ENCODE peak calls at places on chromosome 2, in ten cellular contexts. T is bronchial epithelial cell, A is glutamatergic neuron, M is ovary, Z is stomach, C is fibroblast of lung, S is mesothelial cell of epicardium, Y is foreskin fibroblast, R is pancreas, N is PC-9. Q is an unnamed sample.

GRCh38 chr2:61470122-61470951 is 550 bp downstream of the USP34 start:
- DNase-seq in T (peak), A (peak), M (peak), Z (peak), C (no peak), S (peak), Y (peak), R (peak), N (peak), Q (peak)

GRCh38 chr2:240996161-240996833 is 2.1 kb upstream of the SNED1 start:
- DNase-seq in T (no peak), A (no peak), M (peak), Z (peak), C (no peak), S (peak), Y (no peak), R (peak), N (no peak), Q (no peak)

GRCh38 chr2:64204006-64204632 is 59.9 kb upstream of the PELI1 start:
- DNase-seq in T (peak), A (no peak), M (no peak), Z (no peak), C (peak), S (peak), Y (no peak), R (no peak), N (peak), Q (no peak)

GRCh38 chr2:11642972-11643371 is 27.0 kb downstream of the NTSR2 start:
- DNase-seq in T (no peak), A (no peak), M (no peak), Z (no peak), C (no peak), S (no peak), Y (no peak), R (no peak), N (no peak), Q (no peak)

GRCh38 chr2:168397629-168398028 is 58.4 kb upstream of the CERS6 start:
- DNase-seq in T (peak), A (no peak), M (no peak), Z (no peak), C (no peak), S (no peak), Y (no peak), R (no peak), N (no peak), Q (no peak)

GRCh38 chr2:70368545-70368944 is 66.7 kb upstream of the FAM136A start:
- DNase-seq in T (no peak), A (no peak), M (no peak), Z (no peak), C (no peak), S (no peak), Y (no peak), R (no peak), N (no peak), Q (no peak)

GRCh38 chr2:168722592-168722991 is 79.8 kb upstream of the NOSTRIN start:
- DNase-seq in T (peak), A (no peak), M (peak), Z (no peak), C (peak), S (no peak), Y (peak), R (no peak), N (no peak), Q (no peak)

GRCh38 chr2:96907405-96908041 is 37.6 kb upstream of the SEMA4C start:
- DNase-seq in T (no peak), A (no peak), M (peak), Z (peak), C (peak), S (peak), Y (peak), R (peak), N (peak), Q (no peak)

DNA sequence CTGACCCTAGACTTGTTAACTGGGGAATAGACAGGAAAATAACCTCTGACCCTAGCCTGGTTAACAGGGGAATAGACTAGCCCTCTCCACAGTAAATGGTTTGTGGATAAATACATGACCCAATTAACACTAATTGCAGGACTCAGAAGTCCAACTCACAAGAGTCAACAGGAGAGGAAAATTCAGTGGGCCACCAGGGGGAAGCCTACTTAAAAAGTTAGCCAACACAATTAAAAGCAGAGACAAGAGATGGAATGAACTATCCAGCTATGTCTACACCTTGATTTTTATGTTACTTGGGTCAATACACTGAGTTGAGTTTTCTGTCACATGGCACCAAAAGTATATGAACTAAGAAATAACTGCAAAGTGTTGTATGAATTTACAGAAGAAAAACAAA is 158.8 kb upstream of the SLC39A10 start:
- DNase-seq in T (peak), A (no peak), M (peak), Z (peak), C (peak), S (no peak), Y (no peak), R (no peak), N (no peak), Q (no peak)
- TF ChIP-seq CTCF in T (peak), A (peak), M (no peak), Z (peak), C (peak), S (no peak), Y (peak), R (peak), N (peak), Q (peak)

GRCh38 chr2:171447675-171448074 is 13.6 kb downstream of the DCAF17 start:
- DNase-seq in T (no peak), A (no peak), M (no peak), Z (no peak), C (no peak), S (no peak), Y (no peak), R (no peak), N (no peak), Q (no peak)
- TF ChIP-seq CTCF in T (peak), A (no peak), M (no peak), Z (no peak), C (no peak), S (no peak), Y (peak), R (no peak), N (peak), Q (no peak)

GRCh38 chr2:230161180-230161579 is 58.6 kb downstream of the SP110 start:
- DNase-seq in T (peak), A (no peak), M (no peak), Z (no peak), C (no peak), S (no peak), Y (peak), R (no peak), N (no peak), Q (no peak)

GRCh38 chr2:230162981-230163380 is 56.8 kb downstream of the SP110 start:
- DNase-seq in T (no peak), A (no peak), M (no peak), Z (no peak), C (no peak), S (no peak), Y (no peak), R (no peak), N (no peak), Q (no peak)

GRCh38 chr2:230157300-230157699 is 62.5 kb downstream of the SP110 start:
- DNase-seq in T (no peak), A (no peak), M (no peak), Z (no peak), C (no peak), S (no peak), Y (no peak), R (no peak), N (no peak), Q (no peak)

GRCh38 chr2:230158468-230158867 is 61.3 kb downstream of the SP110 start:
- DNase-seq in T (peak), A (no peak), M (no peak), Z (no peak), C (no peak), S (no peak), Y (no peak), R (no peak), N (no peak), Q (no peak)

GRCh38 chr2:230160112-230160660 is 59.6 kb downstream of the SP110 start:
- DNase-seq in T (peak), A (peak), M (peak), Z (peak), C (peak), S (peak), Y (peak), R (no peak), N (peak), Q (peak)
- TF ChIP-seq CTCF in T (peak), A (peak), M (peak), Z (peak), C (peak), S (peak), Y (peak), R (peak), N (peak), Q (peak)

GRCh38 chr2:178208817-178209216 is 14.5 kb downstream of the OSBPL6 start:
- DNase-seq in T (no peak), A (no peak), M (no peak), Z (no peak), C (peak), S (no peak), Y (no peak), R (no peak), N (no peak), Q (no peak)
- TF ChIP-seq CTCF in T (peak), A (no peak), M (no peak), Z (peak), C (peak), S (no peak), Y (peak), R (no peak), N (peak), Q (peak)

DNA sequence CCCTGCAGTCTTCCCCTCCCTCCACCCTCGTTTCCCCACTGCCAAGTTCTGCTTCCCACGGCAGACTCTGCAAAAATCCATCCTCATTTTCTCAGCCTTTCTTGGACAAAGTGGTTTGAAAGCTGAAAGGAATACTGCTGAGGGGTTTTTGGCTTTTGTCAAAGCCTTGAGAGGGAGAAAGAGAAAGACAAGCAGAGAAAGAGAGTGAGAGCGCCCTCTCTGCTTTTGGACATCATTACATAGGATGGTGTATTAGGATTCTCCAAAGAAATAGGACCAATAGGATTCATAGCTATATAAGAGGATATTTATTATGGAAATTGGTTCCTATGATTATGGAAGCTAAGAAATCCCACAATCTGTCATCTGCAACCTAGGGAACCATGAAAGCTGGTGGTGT is 455.9 kb upstream of the SOX11 start:
- DNase-seq in T (no peak), A (no peak), M (no peak), Z (no peak), C (no peak), S (no peak), Y (no peak), R (no peak), N (no peak), Q (no peak)
- TF ChIP-seq CTCF in T (no peak), A (no peak), M (no peak), Z (no peak), C (no peak), S (no peak), Y (no peak), R (no peak), N (no peak), Q (no peak)

DNA sequence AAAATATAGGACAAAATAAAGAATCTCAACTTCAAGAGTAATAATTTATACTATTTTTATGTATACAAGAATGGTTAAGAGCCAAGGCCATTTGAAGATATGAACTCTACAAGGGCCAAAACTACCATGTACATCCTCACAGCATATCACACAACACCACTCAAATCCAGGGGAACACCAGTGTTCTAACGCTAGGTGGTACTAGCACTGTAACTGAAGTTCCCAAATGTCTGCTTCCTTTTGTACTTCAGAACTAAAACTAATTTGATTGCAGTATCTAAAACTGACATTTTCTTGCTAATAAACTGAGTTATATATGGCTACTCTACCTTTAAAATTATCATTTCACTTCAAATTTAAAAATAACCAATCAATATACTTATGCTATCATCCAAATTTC is 47.0 kb downstream of the REV1 start:
- DNase-seq in T (peak), A (no peak), M (no peak), Z (no peak), C (peak), S (no peak), Y (no peak), R (no peak), N (no peak), Q (no peak)
- TF ChIP-seq CTCF in T (peak), A (no peak), M (no peak), Z (peak), C (peak), S (no peak), Y (peak), R (peak), N (no peak), Q (no peak)

DNA sequence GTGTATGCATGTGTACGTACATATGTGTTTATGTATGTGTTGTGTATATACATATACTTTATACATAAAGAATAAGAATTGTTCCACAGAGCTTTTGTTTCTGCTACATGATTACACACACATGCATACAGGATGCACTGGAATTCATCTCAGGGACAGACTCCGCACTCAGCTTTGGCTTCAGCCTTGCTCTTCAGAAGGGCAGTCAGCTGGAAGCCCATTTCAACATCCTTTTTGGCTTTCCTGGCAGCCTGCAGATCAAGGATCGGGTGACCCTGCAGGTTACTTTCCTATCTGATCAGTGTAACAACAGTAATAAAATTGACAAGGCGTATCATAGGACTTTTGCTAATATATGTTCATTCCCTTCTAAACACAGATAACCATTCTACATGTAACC is 144.1 kb upstream of the COPS8 start:
- DNase-seq in T (no peak), A (no peak), M (no peak), Z (no peak), C (no peak), S (no peak), Y (no peak), R (no peak), N (no peak), Q (no peak)
- TF ChIP-seq CTCF in T (no peak), A (no peak), M (no peak), Z (no peak), C (no peak), S (no peak), Y (no peak), R (no peak), N (no peak), Q (no peak)

GRCh38 chr2:74474481-74474880 is 2.0 kb upstream of the MRPL53 start:
- DNase-seq in T (no peak), A (no peak), M (no peak), Z (no peak), C (no peak), S (no peak), Y (no peak), R (no peak), N (no peak), Q (no peak)

GRCh38 chr2:74471332-74472065 is 981 bp downstream of the MRPL53 start:
- DNase-seq in T (no peak), A (no peak), M (no peak), Z (no peak), C (no peak), S (no peak), Y (no peak), R (no peak), N (no peak), Q (no peak)

GRCh38 chr2:74472945-74473258 is 422 bp upstream of the MRPL53 start:
- DNase-seq in T (peak), A (no peak), M (no peak), Z (no peak), C (no peak), S (no peak), Y (no peak), R (no peak), N (peak), Q (no peak)

GRCh38 chr2:74472086-74472944 is at the start of gene MRPL53:
- DNase-seq in T (peak), A (peak), M (peak), Z (peak), C (peak), S (peak), Y (peak), R (peak), N (peak), Q (no peak)

DNA sequence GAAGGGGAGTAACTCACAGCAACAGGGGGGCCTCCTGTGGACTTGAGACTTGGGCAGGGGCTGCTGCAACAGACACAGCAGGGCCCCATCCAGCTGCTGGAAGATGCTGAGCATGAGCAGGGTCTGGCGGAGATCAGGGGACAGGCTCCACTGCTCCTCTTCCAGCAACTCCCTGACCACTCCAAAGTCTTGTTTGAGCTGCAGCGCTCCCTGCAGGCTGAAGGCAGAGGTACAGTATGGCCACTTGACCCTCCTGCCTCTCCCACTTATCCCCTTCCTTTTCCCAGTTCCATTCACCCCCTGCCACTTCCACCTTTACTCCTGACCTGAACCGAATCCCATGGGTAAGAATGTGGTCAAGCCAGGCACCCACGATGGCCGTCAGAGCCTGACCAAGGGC is 2.4 kb upstream of the MRPL53 start:
- DNase-seq in T (no peak), A (peak), M (no peak), Z (no peak), C (no peak), S (no peak), Y (no peak), R (no peak), N (no peak), Q (no peak)
- TF ChIP-seq CTCF in T (peak), A (peak), M (no peak), Z (no peak), C (peak), S (no peak), Y (peak), R (no peak), N (peak), Q (no peak)